ENCODE peak calls at places on chromosomes 5 and 9, in seven cellular contexts. Q is SK-N-SH, E is H1, R is HCT116, N is HepG2, Z is K562, K is GM12878. Y is an unnamed sample.

GRCh38 chr9:69627301-69627700 is 44.9 kb downstream of the APBA1 start:
- DNase-seq in Q (no peak), E (no peak), R (no peak), N (no peak), Z (no peak), K (no peak), Y (no peak)

GRCh38 chr9:125997510-125997823 is 250.3 kb downstream of the PBX3 start:
- DNase-seq in Q (no peak), E (no peak), R (no peak), N (no peak), Z (no peak), K (no peak), Y (no peak)

GRCh38 chr9:3215658-3216057 is 310.1 kb downstream of the RFX3 start:
- DNase-seq in Q (no peak), E (no peak), R (no peak), N (no peak), Z (no peak), K (no peak), Y (no peak)

GRCh38 chr9:124551472-124552339 is 44.5 kb upstream of the NR5A1 start:
- DNase-seq in Q (peak; percentile 66), E (peak; percentile 78), R (peak; percentile 46), N (peak; percentile 53), Z (peak; percentile 63), K (peak; percentile 4), Y (peak; percentile 84)

GRCh38 chr5:146130440-146131045 is 25.2 kb upstream of the PLAC8L1 start:
- DNase-seq in Q (no peak), E (no peak), R (no peak), N (peak; percentile 4), Z (no peak), K (no peak), Y (peak; percentile 51)

GRCh38 chr5:1666812-1667588 is 132.6 kb downstream of the MRPL36 start:
- DNase-seq in Q (peak; percentile 93), E (peak; percentile 96), R (no peak), N (no peak), Z (peak; percentile 87), K (no peak), Y (no peak)

GRCh38 chr9:92808726-92809451 is 44.3 kb upstream of the BICD2 start:
- DNase-seq in Q (peak; percentile 86), E (peak; percentile 88), R (peak; percentile 68), N (peak; percentile 17), Z (peak; percentile 44), K (no peak), Y (peak; percentile 48)

GRCh38 chr9:77556396-77556795 is 91.7 kb downstream of the GNA14 start:
- DNase-seq in Q (no peak), E (no peak), R (no peak), N (no peak), Z (no peak), K (no peak), Y (no peak)

GRCh38 chr5:72647806-72648205 is 140.6 kb upstream of the ZNF366 start:
- DNase-seq in Q (peak; percentile 27), E (no peak), R (no peak), N (no peak), Z (no peak), K (no peak), Y (no peak)

GRCh38 chr5:69238760-69239251 is 4.1 kb downstream of the CDK7 start:
- DNase-seq in Q (no peak), E (no peak), R (peak; percentile 71), N (no peak), Z (no peak), K (no peak), Y (no peak)

GRCh38 chr5:135313405-135313804 is 85.6 kb downstream of the MACROH2A1 start:
- DNase-seq in Q (no peak), E (no peak), R (no peak), N (no peak), Z (no peak), K (no peak), Y (no peak)

GRCh38 chr9:131698715-131699053 is 41.2 kb downstream of the RAPGEF1 start:
- DNase-seq in Q (no peak), E (no peak), R (no peak), N (no peak), Z (no peak), K (no peak), Y (no peak)

GRCh38 chr5:1381370-1382247 is 36.7 kb upstream of the CLPTM1L start:
- DNase-seq in Q (no peak), E (no peak), R (no peak), N (no peak), Z (no peak), K (no peak), Y (no peak)

GRCh38 chr5:179783128-179783527 is 10.7 kb upstream of the LTC4S start:
- DNase-seq in Q (no peak), E (no peak), R (no peak), N (no peak), Z (no peak), K (no peak), Y (no peak)

GRCh38 chr9:95425910-95426551 is 90.7 kb downstream of the PTCH1 start:
- DNase-seq in Q (no peak), E (peak; percentile 64), R (no peak), N (peak; percentile 21), Z (peak; percentile 33), K (no peak), Y (peak; percentile 10)

GRCh38 chr5:78803386-78803785 is 154.8 kb upstream of the LHFPL2 start:
- DNase-seq in Q (peak; percentile 38), E (no peak), R (no peak), N (no peak), Z (no peak), K (no peak), Y (no peak)

GRCh38 chr5:1759378-1759970 is 40.2 kb downstream of the MRPL36 start:
- DNase-seq in Q (no peak), E (peak; percentile 35), R (no peak), N (no peak), Z (no peak), K (no peak), Y (no peak)

GRCh38 chr5:93581738-93582414 is 857 bp upstream of the NR2F1-AS1 start:
- DNase-seq in Q (no peak), E (no peak), R (peak; percentile 76), N (peak; percentile 41), Z (no peak), K (no peak), Y (no peak)

GRCh38 chr9:21677834-21678233 is 124.6 kb upstream of the MTAP start:
- DNase-seq in Q (no peak), E (no peak), R (peak; percentile 99), N (no peak), Z (no peak), K (no peak), Y (no peak)

GRCh38 chr5:93584531-93585053 is 1.6 kb downstream of the NR2F1 start:
- DNase-seq in Q (peak; percentile 70), E (no peak), R (no peak), N (no peak), Z (no peak), K (no peak), Y (no peak)

GRCh38 chr5:151315998-151316597 is 12.5 kb upstream of the SLC36A3 start:
- DNase-seq in Q (peak; percentile 74), E (peak; percentile 85), R (peak; percentile 37), N (peak; percentile 37), Z (peak; percentile 67), K (peak; percentile 7), Y (peak; percentile 88)

GRCh38 chr5:149646564-149646963 is 65.3 kb downstream of the ARHGEF37 start:
- DNase-seq in Q (peak; percentile 80), E (no peak), R (no peak), N (no peak), Z (peak; percentile 68), K (no peak), Y (no peak)

GRCh38 chr5:135230326-135230925 is 168.6 kb downstream of the MACROH2A1 start:
- DNase-seq in Q (no peak), E (no peak), R (no peak), N (peak; percentile 29), Z (no peak), K (no peak), Y (no peak)

GRCh38 chr9:91395106-91395552 is 28.5 kb downstream of the NFIL3 start:
- DNase-seq in Q (no peak), E (no peak), R (no peak), N (peak; percentile 88), Z (no peak), K (no peak), Y (no peak)

GRCh38 chr9:77455312-77455927 is 192.7 kb downstream of the GNA14 start:
- DNase-seq in Q (no peak), E (peak; percentile 71), R (peak; percentile 56), N (peak; percentile 33), Z (no peak), K (no peak), Y (no peak)

DNA sequence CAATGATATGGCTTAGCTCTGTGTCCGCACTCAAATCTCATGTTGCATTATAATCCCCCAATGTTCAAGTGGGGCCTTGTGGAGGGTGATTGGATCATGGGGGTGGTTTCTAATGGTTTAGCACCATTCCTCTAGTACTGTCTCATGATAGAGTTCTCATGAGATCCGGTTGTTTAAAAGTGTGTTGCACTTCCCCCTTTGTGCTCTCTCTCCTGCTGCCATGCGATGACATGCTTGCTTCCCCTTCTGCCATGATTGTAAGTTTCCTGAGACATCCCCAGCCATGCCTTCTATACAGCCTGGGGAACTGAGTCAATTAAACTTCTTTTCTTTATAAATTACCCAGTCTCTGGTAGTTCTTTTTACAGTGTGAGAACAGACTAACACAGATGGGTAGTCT is 427.1 kb downstream of the CHSY3 start:
- DNase-seq in Q (no peak), E (no peak), R (no peak), N (no peak), Z (no peak), K (no peak), Y (no peak)
- TF ChIP-seq JUND in Q (no peak), E (no peak), R (no peak), N (no peak), Z (no peak), K (no peak), Y (no peak)

GRCh38 chr9:109469646-109470358 is 28.3 kb downstream of the PTPN3 start:
- DNase-seq in Q (peak; percentile 74), E (peak; percentile 76), R (peak; percentile 61), N (peak; percentile 63), Z (peak; percentile 52), K (peak; percentile 30), Y (no peak)
- TF ChIP-seq JUND in Q (no peak), E (no peak), R (no peak), N (no peak), Z (no peak), K (no peak), Y (no peak)

DNA sequence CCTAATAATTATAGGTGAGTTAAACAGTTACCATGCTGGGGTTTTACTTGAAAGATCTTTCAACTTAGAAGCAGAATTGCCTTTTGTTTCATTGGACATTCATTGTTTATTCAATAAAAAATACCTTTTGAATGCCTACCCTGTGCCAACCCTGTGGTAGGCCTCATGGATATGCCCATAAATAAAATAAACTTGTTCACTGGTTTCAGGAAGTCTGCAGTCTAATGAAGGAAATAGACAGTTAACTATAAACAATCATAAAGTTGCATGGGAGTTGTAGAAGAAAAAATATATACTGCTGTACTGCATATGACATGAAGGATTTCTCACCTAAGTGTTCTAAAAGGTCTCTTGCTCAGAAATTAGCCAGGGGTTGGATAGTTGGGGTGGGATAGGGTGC is 5.3 kb upstream of the GPR21 start:
- DNase-seq in Q (no peak), E (no peak), R (no peak), N (no peak), Z (no peak), K (no peak), Y (no peak)
- TF ChIP-seq JUND in Q (no peak), E (no peak), R (no peak), N (no peak), Z (no peak), K (no peak), Y (no peak)

DNA sequence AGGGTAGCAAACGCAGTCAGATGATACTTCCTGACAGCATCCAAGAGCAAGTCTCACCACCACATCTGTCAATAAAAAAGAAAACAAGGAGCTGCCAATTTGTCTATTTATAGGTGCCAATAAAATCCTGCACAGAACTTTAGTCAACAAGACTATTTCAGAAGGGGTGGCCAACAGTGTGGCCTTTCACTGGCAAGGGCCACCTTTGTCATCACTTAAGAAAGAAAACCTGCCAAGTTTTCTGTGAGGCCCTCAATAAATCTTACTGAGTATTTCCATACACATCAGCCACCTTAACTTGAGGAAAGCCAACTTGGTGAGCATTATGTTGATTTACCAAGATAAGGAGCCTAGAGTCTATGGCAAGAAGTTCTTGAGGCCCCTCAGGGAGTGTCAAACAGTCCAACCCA is 312.3 kb downstream of the ENC1 start:
- DNase-seq in Q (no peak), E (no peak), R (no peak), N (no peak), Z (no peak), K (no peak), Y (no peak)
- TF ChIP-seq JUND in Q (no peak), E (no peak), R (no peak), N (no peak), Z (no peak), K (no peak), Y (no peak)